ENCODE peak calls at places on chromosomes 4 and X, in ten cellular contexts. M, T, Z, I, X, D, E, C, W and R are unnamed samples.

GRCh38 chr4:126215759-126216158 is 901.0 kb downstream of the FAT4 start:
- DNase-seq in W (no peak), E (no peak), C (no peak), D (no peak), I (no peak), Z (no peak), T (no peak), M (no peak), X (no peak), R (no peak)

GRCh38 chr4:52299120-52299519 is 248.0 kb downstream of the SPATA18 start:
- DNase-seq in M (no peak), D (no peak), E (peak; percentile 61), C (no peak), I (no peak), X (no peak), W (no peak), Z (no peak), T (no peak), R (peak; percentile 12)

GRCh38 chrX:54944816-54945215 is 24.2 kb downstream of the TRO start:
- DNase-seq in D (no peak), M (no peak), Z (no peak), E (no peak), T (peak; percentile 51), W (no peak), I (no peak), C (no peak), X (no peak), R (no peak)

GRCh38 chrX:84735025-84735424 is 232.8 kb upstream of the HDX start:
- DNase-seq in M (peak; percentile 33), X (no peak), Z (no peak), T (no peak), W (no peak), I (no peak), C (no peak), D (peak; percentile 8), E (peak; percentile 77), R (no peak)

GRCh38 chr4:164926301-164926700 is 49.3 kb downstream of the APELA start:
- DNase-seq in Z (no peak), I (no peak), E (peak; percentile 74), X (no peak), M (no peak), D (no peak), C (no peak), T (no peak), W (no peak), R (no peak)

GRCh38 chrX:154396948-154397887 is 959 bp upstream of the RPL10 start:
- DNase-seq in M (peak; percentile 53), D (peak; percentile 54), Z (peak; percentile 86), W (peak; percentile 86), E (peak; percentile 58), X (no peak), C (peak; percentile 72), I (peak; percentile 84), T (peak; percentile 79), R (no peak)

GRCh38 chrX:153637121-153638040 is 9.6 kb upstream of the DUSP9 start:
- DNase-seq in X (no peak), W (no peak), M (no peak), Z (no peak), E (no peak), I (no peak), D (no peak), C (no peak), T (no peak), R (no peak)

GRCh38 chr4:32226201-32226600 is 1506.0 kb downstream of the PCDH7 start:
- DNase-seq in Z (no peak), X (no peak), M (peak; percentile 81), I (no peak), D (peak; percentile 76), E (peak; percentile 54), C (no peak), T (no peak), W (no peak), R (no peak)

GRCh38 chrX:13574600-13574999 is 5.2 kb downstream of the EGFL6 start:
- DNase-seq in D (no peak), C (no peak), Z (no peak), I (no peak), M (no peak), W (no peak), X (no peak), T (no peak), E (no peak), R (no peak)

DNA sequence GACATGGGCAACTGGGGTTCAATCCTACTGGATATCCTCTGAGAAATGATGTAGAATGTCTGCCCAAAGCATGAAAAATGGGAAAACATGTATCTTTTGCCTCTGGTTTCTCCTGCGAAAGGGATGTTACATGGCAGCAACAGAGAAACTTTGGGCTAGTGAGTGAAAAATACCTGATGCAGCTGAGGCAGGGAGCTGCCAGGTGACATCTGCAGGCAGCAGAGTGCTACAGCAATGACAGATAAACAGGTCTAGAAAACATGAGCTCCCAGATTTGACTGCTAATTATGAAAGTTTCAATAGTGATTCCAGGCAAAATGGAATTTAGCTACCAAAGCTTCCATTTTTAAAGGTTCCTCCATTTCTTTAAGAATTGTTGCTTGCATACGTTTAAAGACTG is 4.8 kb upstream of the CXCL1 start:
- DNase-seq in E (peak; percentile 59), C (no peak), I (peak; percentile 35), Z (peak; percentile 49), M (peak; percentile 68), X (no peak), D (no peak), W (no peak), T (no peak), R (no peak)
- TF ChIP-seq CTCF in E (peak; percentile 91), C (no peak), I (peak; percentile 62), Z (peak; percentile 57), M (peak; percentile 74), X (peak; percentile 20), D (no peak), W (peak; percentile 20), T (peak; percentile 22), R (peak; percentile 39)

GRCh38 chr4:55125087-55125721 is at the start of gene KDR:
- DNase-seq in X (no peak), Z (peak; percentile 5), T (peak; percentile 23), D (peak; percentile 41), I (peak; percentile 65), C (peak; percentile 33), W (peak; percentile 54), M (peak; percentile 62), E (peak; percentile 12), R (no peak)

GRCh38 chr4:55124337-55125076 is 888 bp downstream of the KDR start:
- DNase-seq in W (no peak), T (peak; percentile 6), I (no peak), C (no peak), Z (no peak), M (peak; percentile 36), X (no peak), E (no peak), D (no peak), R (no peak)

GRCh38 chr4:55121246-55121645 is 4.1 kb downstream of the KDR start:
- DNase-seq in C (no peak), W (no peak), I (no peak), D (no peak), Z (no peak), E (no peak), T (no peak), M (no peak), X (no peak), R (no peak)

GRCh38 chr4:55123791-55124190 is 1.6 kb downstream of the KDR start:
- DNase-seq in D (no peak), X (no peak), Z (no peak), C (no peak), T (no peak), W (no peak), M (no peak), E (no peak), I (no peak), R (no peak)

DNA sequence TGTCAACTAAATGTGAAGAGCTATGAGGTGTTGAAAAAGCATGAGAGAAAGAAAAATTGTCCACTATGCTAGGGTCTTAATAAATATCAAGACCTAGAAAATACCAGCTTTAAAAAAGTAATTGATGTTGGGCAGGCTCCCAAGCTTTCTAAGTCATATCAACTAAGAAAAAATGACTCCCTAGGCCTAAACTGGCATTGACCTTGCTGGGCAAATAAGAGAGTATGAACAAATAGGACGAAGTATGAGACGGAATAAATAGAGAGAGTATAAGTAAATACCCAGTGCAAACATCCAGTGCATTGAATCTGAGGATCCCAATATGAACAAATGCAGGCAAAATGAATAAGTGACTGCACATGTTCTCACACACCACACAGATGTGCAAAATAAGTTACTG is 3.2 kb downstream of the KDR start:
- DNase-seq in M (no peak), C (no peak), I (no peak), D (no peak), T (no peak), Z (no peak), W (no peak), E (no peak), X (no peak), R (no peak)
- H3K4me3 ChIP-seq in M (no peak overlapping the region), C (no peak overlapping the region), I (no peak overlapping the region), D (no peak overlapping the region), T (no peak overlapping the region), Z (no peak overlapping the region), W (peak overlapping the region; percentile 69), E (no peak overlapping the region), X (no peak overlapping the region), R (no peak overlapping the region)

DNA sequence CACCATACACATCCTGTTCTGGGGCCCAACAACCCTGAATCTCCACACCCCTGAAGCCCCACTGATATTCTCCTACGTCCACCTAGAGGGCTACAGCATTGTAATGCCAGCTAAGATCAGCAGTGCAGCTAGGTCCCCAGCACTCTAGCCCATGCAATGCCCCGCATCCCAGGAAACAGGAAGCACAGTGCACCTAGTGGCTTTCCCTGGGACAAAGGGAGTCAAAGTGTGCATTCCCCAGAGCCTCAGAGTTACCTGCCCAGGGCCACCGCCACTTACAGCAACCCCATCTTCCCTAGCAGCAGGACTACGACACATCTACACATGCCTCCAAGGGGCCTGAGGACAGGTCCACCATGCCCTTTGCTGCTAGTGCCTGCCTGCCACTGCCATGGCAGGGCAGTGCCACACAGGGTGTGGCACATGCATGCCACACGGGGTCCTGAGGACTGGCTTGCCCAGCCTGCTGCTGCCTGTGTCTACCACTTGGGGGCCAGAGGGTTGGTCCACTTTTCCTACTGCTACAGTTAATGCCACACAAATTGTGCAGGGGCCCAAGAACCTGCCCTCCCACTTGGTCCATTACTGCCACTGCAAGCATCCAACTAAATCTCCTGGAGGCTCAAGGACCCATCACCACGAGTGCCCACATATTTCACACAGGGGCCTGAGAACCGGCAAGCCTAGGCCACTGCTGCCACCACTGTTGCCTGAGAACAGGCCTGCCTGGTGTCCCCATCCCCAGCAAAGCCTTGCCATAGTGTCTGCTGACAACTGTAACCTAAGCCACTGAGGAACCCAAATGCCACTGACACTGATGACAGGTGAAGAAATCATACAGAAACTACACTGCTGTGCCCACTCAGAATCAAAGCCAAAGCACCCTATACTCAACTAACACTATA is 23.7 kb downstream of the TLR6 start:
- DNase-seq in E (no peak), M (no peak), X (no peak), W (no peak), C (no peak), I (no peak), Z (no peak), D (no peak), T (no peak), R (no peak)
- TF ChIP-seq CTCF in E (no peak), M (peak; percentile 25), X (no peak), W (no peak), C (no peak), I (no peak), Z (no peak), D (no peak), T (peak; percentile 26), R (peak; percentile 24)

DNA sequence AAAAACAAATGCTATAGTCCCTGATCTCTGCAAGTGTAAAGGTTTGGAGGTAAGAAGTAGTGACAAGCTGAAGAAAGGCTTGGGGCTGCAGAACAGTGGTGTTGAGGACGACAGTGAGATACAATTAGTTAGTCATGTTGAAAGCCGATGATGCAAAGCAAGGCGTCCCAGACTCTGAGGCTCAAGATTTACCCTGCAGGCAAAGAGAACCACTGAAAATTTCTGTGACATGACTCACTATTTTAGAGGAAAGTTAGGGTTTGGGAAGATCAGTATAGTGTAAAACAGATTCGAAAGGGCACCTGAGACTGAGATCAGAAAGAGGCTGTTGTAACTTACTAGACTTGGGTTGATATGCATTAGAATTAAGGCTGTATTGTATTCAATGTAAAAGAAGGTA is 281.3 kb upstream of the FTHL17 start:
- DNase-seq in T (no peak), M (peak; percentile 67), W (no peak), C (no peak), Z (no peak), X (no peak), I (no peak), E (peak; percentile 83), D (peak; percentile 76), R (peak; percentile 31)
- H3K4me3 ChIP-seq in T (no peak overlapping the region), M (no peak overlapping the region), W (no peak overlapping the region), C (no peak overlapping the region), Z (no peak overlapping the region), X (no peak overlapping the region), I (no peak overlapping the region), E (no peak overlapping the region), D (no peak overlapping the region), R (no peak overlapping the region)